ENCODE peak calls at places on chromosomes 7 and 10, in four cellular contexts. R is HCT116, G is K562, N is HepG2. V is an unnamed sample.

GRCh38 chr7:134364619-134365037 is 47.9 kb upstream of the SLC35B4 start:
- DNase-seq in R (peak; percentile 29), G (no peak), N (peak; percentile 59), V (no peak)

GRCh38 chr7:7181519-7182155 is 707 bp upstream of the C1GALT1 start:
- DNase-seq in R (peak; percentile 32), G (peak; percentile 59), N (peak; percentile 75), V (peak; percentile 55)

GRCh38 chr7:78254397-78255055 is 456.0 kb downstream of the PHTF2 start:
- DNase-seq in R (no peak), G (no peak), N (no peak), V (no peak)

GRCh38 chr10:12854988-12855387 is 146.5 kb downstream of the CCDC3 start:
- DNase-seq in R (no peak), G (no peak), N (no peak), V (no peak)

GRCh38 chr10:29048506-29048905 is 240.4 kb upstream of the LYZL1 start:
- DNase-seq in R (no peak), G (no peak), N (no peak), V (no peak)

GRCh38 chr10:88385601-88386203 is 197.4 kb downstream of the RNLS start:
- DNase-seq in R (peak; percentile 75), G (no peak), N (peak; percentile 27), V (no peak)

GRCh38 chr10:77710759-77711682 is 73.4 kb upstream of the KCNMA1 start:
- DNase-seq in R (peak; percentile 6), G (peak; percentile 91), N (peak; percentile 5), V (peak; percentile 90)

GRCh38 chr7:158025651-158026600 is 561.7 kb downstream of the PTPRN2 start:
- DNase-seq in R (no peak), G (no peak), N (no peak), V (no peak)

GRCh38 chr7:136677456-136678365 is 190.7 kb upstream of the CHRM2 start:
- DNase-seq in R (no peak), G (no peak), N (no peak), V (no peak)

GRCh38 chr10:60441515-60441914 is 51.8 kb upstream of the ANK3 start:
- DNase-seq in R (peak; percentile 6), G (no peak), N (peak; percentile 7), V (no peak)

GRCh38 chr7:151632750-151633515 is 113.2 kb upstream of the RHEB start:
- DNase-seq in R (no peak), G (no peak), N (no peak), V (no peak)
- TF ChIP-seq POLR2AphosphoS5 in R (no peak), G (no peak), N (no peak), V (no peak)

DNA sequence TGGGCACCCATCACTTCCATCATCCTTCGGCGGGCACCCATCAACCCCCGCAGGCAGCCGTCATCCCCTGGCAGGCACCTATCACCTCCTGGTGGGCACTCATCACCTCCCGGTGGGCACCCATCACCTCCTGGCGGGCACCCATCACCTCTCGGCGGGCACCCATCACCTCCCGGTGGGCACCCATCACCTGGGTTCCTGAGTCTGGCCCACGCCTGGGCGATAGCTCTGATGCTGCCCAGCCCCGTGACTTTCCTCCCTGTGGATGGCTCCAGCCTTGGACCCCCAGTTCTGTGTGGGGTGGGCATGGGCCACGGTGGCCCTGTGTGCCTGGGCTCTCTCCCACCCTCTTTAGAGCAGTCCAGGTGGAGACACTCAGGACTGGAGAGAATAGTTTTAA is 29.0 kb downstream of the PFKFB3 start:
- DNase-seq in R (no peak), G (no peak), N (no peak), V (peak; percentile 17)
- TF ChIP-seq ELF1 in R (no peak), G (no peak), N (no peak), V (no peak)

GRCh38 chr10:63539994-63540393 is 18.8 kb downstream of the REEP3 start:
- DNase-seq in R (no peak), G (no peak), N (no peak), V (no peak)

GRCh38 chr10:63542835-63543575 is 21.8 kb downstream of the REEP3 start:
- DNase-seq in R (peak; percentile 27), G (no peak), N (no peak), V (no peak)

GRCh38 chr10:63547628-63548356 is 26.6 kb downstream of the REEP3 start:
- DNase-seq in R (no peak), G (peak; percentile 37), N (no peak), V (peak; percentile 74)

GRCh38 chr10:63543576-63543962 is 22.4 kb downstream of the REEP3 start:
- DNase-seq in R (no peak), G (no peak), N (no peak), V (no peak)

DNA sequence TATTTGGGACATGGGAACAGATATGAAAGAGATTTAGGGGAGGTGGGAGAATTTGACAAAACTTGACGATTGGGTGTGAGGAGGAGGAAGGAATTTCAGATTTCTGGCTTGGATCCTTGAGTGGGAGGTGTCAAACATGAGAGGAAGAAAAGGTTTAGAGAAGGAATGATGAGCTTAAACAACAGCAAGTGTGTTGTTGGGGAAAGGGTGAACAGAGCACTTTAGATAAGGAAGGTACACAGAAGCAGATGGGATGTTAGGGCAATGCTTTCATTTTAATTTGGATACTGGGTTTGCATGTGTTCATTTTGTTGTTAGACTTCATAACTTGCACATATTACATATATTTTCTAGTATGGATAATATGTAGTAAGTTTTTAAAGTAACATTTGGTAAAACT is 23.2 kb downstream of the REEP3 start:
- DNase-seq in R (no peak), G (no peak), N (no peak), V (no peak)
- TF ChIP-seq POLR2AphosphoS5 in R (no peak), G (no peak), N (no peak), V (no peak)

GRCh38 chr7:100126931-100127865 is at the start of gene MBLAC1:
- DNase-seq in R (peak; percentile 87), G (peak; percentile 91), N (peak; percentile 79), V (peak; percentile 99)

GRCh38 chr7:100130608-100131453 is 4.1 kb downstream of the MBLAC1 start:
- DNase-seq in R (no peak), G (peak; percentile 89), N (peak; percentile 54), V (peak; percentile 88)

GRCh38 chr7:100126239-100126930 is 382 bp upstream of the MBLAC1 start:
- DNase-seq in R (no peak), G (no peak), N (no peak), V (no peak)

GRCh38 chr7:100128602-100128963 is 1.8 kb downstream of the MBLAC1 start:
- DNase-seq in R (no peak), G (no peak), N (no peak), V (no peak)

DNA sequence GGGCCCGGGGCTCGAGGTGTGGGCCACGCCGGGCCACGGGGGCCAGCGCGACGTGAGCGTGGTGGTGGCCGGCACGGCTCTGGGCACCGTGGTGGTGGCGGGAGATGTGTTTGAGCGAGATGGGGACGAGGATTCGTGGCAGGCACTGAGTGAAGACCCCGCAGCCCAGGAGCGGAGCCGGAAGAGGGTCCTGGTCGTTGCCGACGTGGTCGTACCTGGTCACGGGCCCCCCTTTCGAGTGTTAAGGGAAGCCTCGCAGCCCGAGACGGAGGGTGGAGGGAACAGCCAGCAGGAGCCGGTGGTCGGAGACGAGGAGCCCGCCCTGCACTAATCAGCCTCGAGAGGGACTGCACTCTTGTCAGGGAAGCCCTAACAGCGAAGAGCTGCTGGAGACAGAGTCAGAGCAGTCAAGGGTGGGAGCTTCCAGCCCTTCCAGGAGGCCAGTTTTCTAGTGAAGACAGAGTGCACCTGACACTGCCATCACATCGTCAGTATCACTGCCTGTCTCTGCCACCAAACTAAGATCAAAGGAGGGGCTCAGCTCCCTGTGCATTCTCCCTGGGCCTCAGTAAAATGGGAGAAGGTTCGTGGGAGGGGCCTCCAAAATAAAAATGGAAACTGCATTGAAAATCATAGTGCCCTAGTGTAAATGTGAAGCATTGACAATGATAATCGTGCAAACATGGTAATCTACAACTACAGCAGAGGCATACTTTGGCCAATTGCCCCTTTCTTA is 1.3 kb downstream of the MBLAC1 start:
- DNase-seq in R (no peak), G (no peak), N (no peak), V (peak; percentile 60)
- TF ChIP-seq ELF1 in R (no peak), G (no peak), N (no peak), V (no peak)

DNA sequence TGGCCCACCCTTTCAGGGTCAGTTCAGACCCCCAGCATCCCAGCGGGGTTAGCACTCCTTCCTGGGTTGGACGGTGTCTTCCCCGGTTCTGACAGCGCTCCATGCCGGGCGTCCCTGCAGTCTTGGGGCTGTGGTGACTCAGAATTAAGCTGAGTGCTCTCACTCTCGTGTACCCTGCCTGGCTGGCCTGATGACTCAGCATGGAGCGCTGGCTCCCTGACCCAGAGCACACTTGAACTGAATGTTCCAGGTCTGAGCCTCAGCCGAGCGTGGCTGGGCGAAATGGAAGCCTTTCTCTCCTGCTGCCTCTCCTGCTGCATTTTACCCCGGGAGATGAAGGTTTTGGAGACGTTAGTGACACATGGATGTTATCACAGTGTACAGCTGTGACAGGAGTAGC is 7.1 kb downstream of the BAG3 start:
- DNase-seq in R (peak; percentile 72), G (peak; percentile 50), N (peak; percentile 63), V (no peak)
- TF ChIP-seq POLR2AphosphoS5 in R (peak; percentile 58), G (no peak), N (no peak), V (no peak)

DNA sequence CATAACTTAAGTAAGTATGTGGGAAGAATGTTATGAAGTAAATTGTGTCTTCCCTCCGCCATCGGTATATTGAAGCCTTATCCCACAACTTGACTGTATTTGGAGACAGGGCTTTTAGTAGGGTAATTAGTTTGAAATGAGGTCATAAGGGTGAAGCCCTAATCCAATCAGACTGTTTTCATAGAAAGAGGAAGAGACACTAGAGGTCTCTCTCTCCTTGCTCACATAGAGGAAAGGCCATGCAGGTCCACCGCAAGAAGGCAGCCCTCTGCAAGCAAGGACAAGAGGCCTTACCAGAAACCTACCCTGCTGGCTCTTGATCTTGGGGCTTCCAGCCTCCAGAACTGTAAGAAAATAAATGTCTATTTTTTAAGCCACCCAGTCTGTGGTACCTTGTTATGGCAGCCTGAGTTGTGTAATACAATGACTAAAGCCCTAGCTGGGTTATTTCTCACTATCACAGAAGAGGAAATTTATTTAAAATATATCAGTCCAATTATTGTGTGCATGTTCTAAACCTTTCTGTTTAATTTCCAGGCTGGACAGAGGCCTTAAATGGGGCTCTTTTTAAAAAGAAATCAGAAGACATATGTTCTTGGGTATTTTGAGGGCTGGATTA is 12.7 kb upstream of the TMEM26 start:
- DNase-seq in R (no peak), G (no peak), N (no peak), V (no peak)
- TF ChIP-seq ELF1 in R (no peak), G (no peak), N (no peak), V (no peak)

GRCh38 chr10:68218786-68219185 is 13.1 kb downstream of the ATOH7 start:
- DNase-seq in R (no peak), G (no peak), N (no peak), V (no peak)
- TF ChIP-seq POLR2AphosphoS5 in R (no peak), G (no peak), N (no peak), V (no peak)

GRCh38 chr7:8260871-8261707 is 878 bp downstream of the ICA1 start:
- DNase-seq in R (no peak), G (peak; percentile 26), N (no peak), V (peak; percentile 74)
- TF ChIP-seq ELF1 in R (no peak), G (peak; percentile 43), N (no peak), V (no peak)